ENCODE peak calls at places on chromosomes 3 and 15, in ten cellular contexts. J, K, S, F, Q, M, P, E, D and W are unnamed samples.

GRCh38 chr3:5787863-5788488 is 600.5 kb downstream of the EDEM1 start:
- DNase-seq in F (no peak), P (no peak), D (no peak), Q (no peak), K (no peak), M (no peak), S (peak), E (peak), J (no peak), W (no peak)

GRCh38 chr3:57757642-57758297 is 1.7 kb downstream of the SLMAP start:
- DNase-seq in P (no peak), E (peak), Q (peak), D (no peak), F (no peak), J (no peak), S (no peak), K (no peak), M (peak), W (no peak)

GRCh38 chr3:24299801-24300626 is 194.6 kb downstream of the THRB start:
- DNase-seq in M (no peak), J (no peak), F (no peak), E (peak), Q (peak), D (no peak), K (no peak), P (no peak), S (no peak), W (no peak)

GRCh38 chr3:36227982-36228381 is 152.3 kb upstream of the STAC start:
- DNase-seq in M (no peak), P (no peak), J (no peak), K (no peak), S (no peak), E (no peak), D (no peak), F (no peak), Q (no peak), W (no peak)

GRCh38 chr3:71008350-71008923 is 575.1 kb downstream of the FOXP1 start:
- DNase-seq in S (no peak), P (no peak), Q (peak), M (no peak), K (no peak), F (no peak), D (no peak), E (no peak), J (no peak), W (no peak)

GRCh38 chr15:101323793-101324505 is 28.9 kb upstream of the SNRPA1 start:
- DNase-seq in K (no peak), E (no peak), J (no peak), M (no peak), D (no peak), S (no peak), Q (no peak), F (no peak), P (no peak), W (no peak)

GRCh38 chr3:177284383-177284881 is 87.2 kb upstream of the TBL1XR1 start:
- DNase-seq in M (peak), E (peak), P (peak), K (peak), S (peak), Q (no peak), F (no peak), D (no peak), J (no peak), W (no peak)

GRCh38 chr15:58962662-58963565 is 24.5 kb upstream of the RNF111 start:
- DNase-seq in S (no peak), F (no peak), D (no peak), J (no peak), E (no peak), K (no peak), P (no peak), M (no peak), Q (no peak), W (no peak)

GRCh38 chr3:118637866-118638265 is 396.8 kb downstream of the IGSF11 start:
- DNase-seq in S (no peak), D (no peak), K (no peak), F (no peak), E (no peak), P (no peak), M (no peak), Q (no peak), J (no peak), W (no peak)